ENCODE peak calls at places on chromosomes 16 and 17, in four cellular contexts. W is SK-N-MC; D is H9; H is stimulated activated CD4-positive, alpha-beta T cell treated with anti-CD3 and anti-CD28 coated beads, Interleukin-4, amount 100 ng/mL, for 48 hours. M is an unnamed sample.

GRCh38 chr17:53134546-53134945 is 688.2 kb upstream of the KIF2B start:
- DNase-seq in W (no peak), D (no peak), H (no peak), M (no peak)

GRCh38 chr16:66266436-66267286 is 99.8 kb upstream of the CDH5 start:
- DNase-seq in W (no peak), D (peak), H (no peak), M (no peak)

GRCh38 chr17:18258356-18259038 is at the start of gene FLII:
- DNase-seq in W (no peak), D (peak), H (peak), M (peak)

GRCh38 chr17:58337600-58338453 is 9.2 kb upstream of the TSPOAP1 start:
- DNase-seq in W (no peak), D (peak), H (peak), M (peak)

GRCh38 chr17:56679148-56679766 is 85.8 kb downstream of the NOG start:
- DNase-seq in W (no peak), D (no peak), H (no peak), M (no peak)

GRCh38 chr17:33234930-33235685 is 58.0 kb downstream of the ASIC2 start:
- DNase-seq in W (no peak), D (no peak), H (peak), M (no peak)

GRCh38 chr17:29596811-29597210 is 3.9 kb downstream of the ANKRD13B start:
- DNase-seq in W (no peak), D (no peak), H (no peak), M (no peak)

GRCh38 chr17:27356091-27356705 is 62.3 kb downstream of the WSB1 start:
- DNase-seq in W (peak), D (no peak), H (no peak), M (no peak)

GRCh38 chr17:40314557-40314953 is 5.6 kb downstream of the RARA start:
- DNase-seq in W (no peak), D (no peak), H (peak), M (peak)

GRCh38 chr17:42891539-42892152 is 9.0 kb upstream of the G6PC1 start:
- DNase-seq in W (no peak), D (peak), H (no peak), M (no peak)

GRCh38 chr16:58451945-58452401 is 48.0 kb upstream of the NDRG4 start:
- DNase-seq in W (no peak), D (no peak), H (no peak), M (no peak)

GRCh38 chr16:67244387-67245188 is 2.7 kb downstream of the FHOD1 start:
- DNase-seq in W (no peak), D (no peak), H (peak), M (peak)

GRCh38 chr17:57649731-57650484 is 95.2 kb downstream of the CCDC182 start:
- DNase-seq in W (no peak), D (peak), H (no peak), M (no peak)

GRCh38 chr16:89574681-89575246 is 794 bp upstream of the CPNE7 start:
- DNase-seq in W (no peak), D (peak), H (peak), M (peak)

GRCh38 chr17:66667491-66668030 is 167.4 kb upstream of the CACNG5 start:
- DNase-seq in W (no peak), D (no peak), H (peak), M (peak)

GRCh38 chr17:4519361-4519788 is 20.7 kb downstream of the SPNS2 start:
- DNase-seq in W (no peak), D (no peak), H (no peak), M (no peak)

GRCh38 chr17:27585153-27585681 is 45.8 kb upstream of the LGALS9 start:
- DNase-seq in W (no peak), D (no peak), H (no peak), M (no peak)

GRCh38 chr17:45018514-45019176 is 32.8 kb downstream of the DCAKD start:
- DNase-seq in W (no peak), D (no peak), H (no peak), M (no peak)

GRCh38 chr17:74212262-74212912 is 984 bp upstream of the TTYH2 start:
- DNase-seq in W (no peak), D (peak), H (no peak), M (no peak)

M was measured in T-helper 17 cell.